ENCODE peak calls at places on chromosomes 4 and X, in ten cellular contexts. H, N, B, T, J, U, X, I, K and S are unnamed samples.

GRCh38 chr4:79598214-79598613 is 190.2 kb upstream of the GK2 start:
- DNase-seq in J (no peak), H (no peak), I (no peak), K (no peak), N (no peak), X (no peak), U (no peak), B (no peak), T (no peak), S (no peak)

GRCh38 chr4:16608123-16608522 is 290.3 kb downstream of the LDB2 start:
- DNase-seq in I (no peak), K (no peak), J (no peak), N (no peak), B (no peak), X (no peak), H (peak; percentile 64), U (no peak), T (no peak), S (peak; percentile 56)

GRCh38 chrX:68939868-68940267 is 111.0 kb downstream of the EFNB1 start:
- DNase-seq in N (no peak), B (no peak), T (no peak), U (no peak), H (no peak), J (no peak), K (no peak), X (no peak), I (peak; percentile 26), S (no peak)

GRCh38 chr4:179415842-179416223 is 1973.6 kb upstream of the AGA start:
- DNase-seq in U (no peak), X (no peak), B (no peak), K (no peak), T (no peak), I (no peak), N (no peak), J (peak; percentile 31), H (no peak), S (no peak)

GRCh38 chrX:102976290-102976689 is 39.2 kb downstream of the RAB40AL start:
- DNase-seq in K (no peak), X (no peak), H (peak; percentile 10), J (no peak), T (no peak), I (no peak), B (no peak), N (no peak), U (no peak), S (no peak)

GRCh38 chr4:141248029-141248428 is 27.3 kb downstream of the ZNF330 start:
- DNase-seq in N (no peak), B (no peak), J (no peak), K (no peak), H (peak; percentile 85), T (no peak), X (no peak), U (no peak), I (no peak), S (no peak)

GRCh38 chr4:81606796-81607550 is 135.3 kb upstream of the RASGEF1B start:
- DNase-seq in N (no peak), T (no peak), B (no peak), U (no peak), X (peak; percentile 11), H (peak; percentile 51), I (peak; percentile 59), K (no peak), J (no peak), S (peak; percentile 49)

GRCh38 chrX:151970661-151971060 is 3.8 kb downstream of the GABRE start:
- DNase-seq in U (no peak), K (no peak), T (peak; percentile 79), B (no peak), N (no peak), J (peak; percentile 80), H (peak; percentile 95), I (peak; percentile 83), X (peak; percentile 50), S (peak; percentile 85)

GRCh38 chrX:78545233-78545632 is 113.9 kb downstream of the RTL3 start:
- DNase-seq in H (no peak), U (no peak), T (no peak), N (no peak), J (no peak), K (no peak), I (no peak), X (no peak), B (no peak), S (no peak)

GRCh38 chrX:112521658-112522057 is 158.1 kb downstream of the LHFPL1 start:
- DNase-seq in T (no peak), K (no peak), I (no peak), X (no peak), H (no peak), J (no peak), N (no peak), U (no peak), B (no peak), S (no peak)

GRCh38 chr4:73859614-73860088 is 6.6 kb downstream of the PF4V1 start:
- DNase-seq in T (no peak), X (no peak), I (no peak), J (no peak), U (no peak), K (no peak), H (peak; percentile 79), N (no peak), B (no peak), S (no peak)

GRCh38 chr4:2408401-2408958 is 10.0 kb downstream of the ZFYVE28 start:
- DNase-seq in N (no peak), K (no peak), J (peak; percentile 40), I (no peak), B (no peak), U (peak; percentile 32), H (no peak), T (no peak), X (no peak), S (no peak)

GRCh38 chrX:23811135-23811781 is 28.3 kb downstream of the SAT1 start:
- DNase-seq in N (no peak), T (no peak), B (no peak), U (no peak), H (no peak), I (no peak), X (peak; percentile 6), K (no peak), J (peak; percentile 43), S (peak; percentile 20)

DNA sequence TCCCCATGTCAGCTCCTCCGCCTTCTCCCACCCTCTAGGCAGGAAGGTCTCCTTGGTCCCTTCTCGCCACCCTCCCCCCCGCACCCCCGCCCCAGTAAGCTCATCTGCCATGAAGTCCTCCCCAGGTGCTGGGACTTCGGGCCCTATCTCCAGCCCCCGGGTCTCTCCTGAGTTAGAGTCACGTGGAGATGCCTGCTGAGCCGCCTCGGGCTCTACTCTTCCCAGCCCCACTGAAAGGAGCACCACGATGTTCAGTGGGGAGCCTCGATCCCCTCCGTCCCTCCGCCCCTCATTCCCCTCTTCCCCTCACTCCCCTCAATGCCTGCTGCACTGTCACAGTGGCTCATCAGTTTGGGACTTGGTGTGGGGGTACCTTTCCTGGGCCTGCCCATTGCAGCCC is 3.9 kb downstream of the HTRA3 start:
- DNase-seq in H (no peak), I (no peak), K (no peak), N (no peak), T (no peak), U (no peak), J (no peak), B (no peak), X (no peak), S (peak; percentile 35)
- H3K4me3 ChIP-seq in H (no peak overlapping the region), I (peak overlapping the region; percentile 60), K (no peak overlapping the region), N (no peak overlapping the region), T (no peak overlapping the region), U (no peak overlapping the region), J (no peak overlapping the region), B (no peak overlapping the region), X (peak overlapping the region; percentile 59), S (no peak overlapping the region)

DNA sequence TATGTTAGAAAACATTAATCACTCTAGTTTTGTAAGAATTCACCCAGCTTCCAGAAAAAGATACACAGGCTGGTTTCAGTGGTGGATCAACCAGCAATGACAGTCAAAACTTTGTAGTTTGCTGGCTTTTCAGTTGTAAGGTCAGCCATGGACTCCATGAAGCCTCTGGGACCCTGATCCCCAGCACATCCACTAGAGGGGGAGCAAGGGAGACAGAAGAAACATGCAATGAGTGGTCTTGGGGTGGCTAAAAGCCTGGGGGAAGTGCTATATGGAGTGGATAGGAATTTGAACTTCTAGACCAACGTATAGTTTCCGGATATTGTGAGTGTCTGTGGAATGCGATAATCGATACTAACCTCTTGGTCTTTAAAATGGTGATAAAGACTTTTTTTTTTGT is 72.7 kb downstream of the AFF2 start:
- DNase-seq in X (no peak), T (no peak), B (no peak), U (no peak), N (no peak), H (no peak), I (no peak), J (no peak), K (peak; percentile 50), S (no peak)
- H3K4me1 ChIP-seq in X (no peaks in the 10 kb centered on the region), T (no peaks in the 10 kb centered on the region), B (no peaks in the 10 kb centered on the region), U (no peaks in the 10 kb centered on the region), N (no peaks in the 10 kb centered on the region), H (no peaks in the 10 kb centered on the region), I (no peaks in the 10 kb centered on the region), J (no peaks in the 10 kb centered on the region), K (no peaks in the 10 kb centered on the region), S (no peaks in the 10 kb centered on the region)

DNA sequence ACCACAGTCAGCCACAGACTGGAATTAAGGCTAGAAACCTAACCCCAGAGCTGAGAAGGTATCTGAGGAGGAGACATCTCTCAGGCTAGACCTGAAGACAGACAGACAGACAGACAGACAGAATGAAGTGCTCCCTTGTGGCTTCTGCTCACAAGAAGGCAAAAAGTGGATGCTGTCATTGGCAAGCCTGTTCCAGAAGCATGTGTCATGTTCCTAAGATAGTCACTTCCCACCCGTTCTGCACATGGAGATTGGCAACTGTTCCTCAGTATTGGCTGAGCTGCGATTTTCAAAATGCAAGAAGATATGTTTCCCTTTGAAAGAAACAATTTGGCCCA is 166.4 kb downstream of the NSUN7 start:
- DNase-seq in I (no peak), H (peak; percentile 54), T (no peak), N (no peak), J (no peak), X (peak; percentile 42), B (no peak), K (no peak), U (no peak), S (no peak)
- H3K4me3 ChIP-seq in I (no peak overlapping the region), H (no peak overlapping the region), T (no peak overlapping the region), N (no peak overlapping the region), J (no peak overlapping the region), X (no peak overlapping the region), B (no peak overlapping the region), K (no peak overlapping the region), U (no peak overlapping the region), S (no peak overlapping the region)

GRCh38 chr4:162015090-162015489 is 148.7 kb downstream of the FSTL5 start:
- DNase-seq in K (no peak), I (no peak), U (no peak), X (no peak), N (no peak), H (peak; percentile 7), B (no peak), T (no peak), J (no peak), S (no peak)

GRCh38 chr4:162011039-162011438 is 152.8 kb downstream of the FSTL5 start:
- DNase-seq in U (no peak), B (no peak), T (no peak), J (no peak), H (peak; percentile 12), N (no peak), X (no peak), K (no peak), I (no peak), S (no peak)

GRCh38 chr4:162010362-162010761 is 153.4 kb downstream of the FSTL5 start:
- DNase-seq in I (no peak), T (no peak), U (no peak), B (no peak), K (no peak), N (no peak), H (peak; percentile 34), J (no peak), X (no peak), S (no peak)
- H3K4me1 ChIP-seq in I (no peaks in the 10 kb centered on the region), T (no peaks in the 10 kb centered on the region), U (no peaks in the 10 kb centered on the region), B (no peaks in the 10 kb centered on the region), K (peaks cover 4% of the 10 kb centered on the region), N (no peaks in the 10 kb centered on the region), H (no peaks in the 10 kb centered on the region), J (peaks cover 8% of the 10 kb centered on the region), X (no peaks in the 10 kb centered on the region), S (no peaks in the 10 kb centered on the region)